ENCODE peak calls at places on chromosomes 7 and 10, in six cellular contexts. N, J, O, M, I and W are unnamed samples.

GRCh38 chr7:123754295-123754871 is 5.6 kb upstream of the WASL start:
- DNase-seq in N (no peak), J (no peak), O (no peak), M (no peak), I (no peak), W (no peak)

GRCh38 chr7:39633563-39634550 is 10.5 kb downstream of the RALA start:
- DNase-seq in N (no peak), J (peak; percentile 12), O (no peak), M (no peak), I (no peak), W (no peak)

GRCh38 chr7:652881-653280 is 73.6 kb upstream of the DNAAF5 start:
- DNase-seq in N (no peak), J (no peak), O (no peak), M (no peak), I (no peak), W (no peak)

GRCh38 chr7:92076509-92076908 is 57.8 kb downstream of the CYP51A1 start:
- DNase-seq in N (no peak), J (no peak), O (no peak), M (no peak), I (no peak), W (no peak)

GRCh38 chr10:100826983-100827818 is 81.8 kb downstream of the PAX2 start:
- DNase-seq in N (no peak), J (no peak), O (no peak), M (no peak), I (no peak), W (no peak)

GRCh38 chr10:94398762-94399161 is 3.6 kb upstream of the TBC1D12 start:
- DNase-seq in N (no peak), J (no peak), O (no peak), M (no peak), I (no peak), W (no peak)

GRCh38 chr7:134448359-134449229 is 10.3 kb downstream of the AKR1B1 start:
- DNase-seq in N (peak; percentile 86), J (no peak), O (peak; percentile 67), M (peak; percentile 94), I (no peak), W (no peak)

GRCh38 chr10:71882813-71883746 is 32.0 kb upstream of the PSAP start:
- DNase-seq in N (peak; percentile 19), J (no peak), O (no peak), M (no peak), I (no peak), W (no peak)

GRCh38 chr10:83983578-83984255 is 155.6 kb upstream of the GHITM start:
- DNase-seq in N (peak; percentile 9), J (no peak), O (no peak), M (no peak), I (no peak), W (no peak)

GRCh38 chr10:71999360-72000072 is 35.3 kb downstream of the CHST3 start:
- DNase-seq in N (peak; percentile 98), J (no peak), O (no peak), M (peak; percentile 51), I (peak; percentile 95), W (peak; percentile 74)

GRCh38 chr7:137925091-137925490 is 76.8 kb downstream of the CREB3L2 start:
- DNase-seq in N (no peak), J (no peak), O (no peak), M (no peak), I (no peak), W (no peak)

GRCh38 chr7:24290004-24290641 is 6.1 kb downstream of the NPY start:
- DNase-seq in N (peak; percentile 10), J (no peak), O (peak; percentile 87), M (peak; percentile 15), I (no peak), W (no peak)

GRCh38 chr10:96152437-96152836 is 22.3 kb downstream of the ZNF518A start:
- DNase-seq in N (no peak), J (no peak), O (no peak), M (no peak), I (no peak), W (no peak)

GRCh38 chr7:24926623-24927539 is 53.1 kb downstream of the OSBPL3 start:
- DNase-seq in N (peak; percentile 40), J (no peak), O (no peak), M (peak; percentile 78), I (no peak), W (no peak)

GRCh38 chr10:123346581-123346980 is 192.4 kb downstream of the BUB3 start:
- DNase-seq in N (no peak), J (no peak), O (no peak), M (no peak), I (no peak), W (no peak)

GRCh38 chr7:66905243-66905642 is 15.8 kb upstream of the TMEM248 start:
- DNase-seq in N (no peak), J (no peak), O (no peak), M (no peak), I (no peak), W (peak; percentile 21)

GRCh38 chr10:6119423-6119822 is 30.6 kb downstream of the RBM17 start:
- DNase-seq in N (no peak), J (no peak), O (no peak), M (no peak), I (no peak), W (no peak)

GRCh38 chr7:116341222-116341907 is 131.0 kb downstream of the TES start:
- DNase-seq in N (peak; percentile 24), J (no peak), O (peak; percentile 68), M (no peak), I (no peak), W (no peak)

GRCh38 chr7:1056006-1056784 is 11.8 kb downstream of the GPR146 start:
- DNase-seq in N (no peak), J (no peak), O (no peak), M (no peak), I (no peak), W (no peak)

GRCh38 chr7:42106562-42106961 is 130.4 kb downstream of the GLI3 start:
- DNase-seq in N (peak; percentile 60), J (no peak), O (no peak), M (no peak), I (no peak), W (no peak)

GRCh38 chr7:770336-770735 is 43.3 kb upstream of the PRKAR1B start:
- DNase-seq in N (no peak), J (no peak), O (no peak), M (no peak), I (no peak), W (peak; percentile 70)

GRCh38 chr10:60353519-60354258 is 36.0 kb downstream of the ANK3 start:
- DNase-seq in N (peak; percentile 95), J (no peak), O (no peak), M (no peak), I (no peak), W (peak; percentile 50)

GRCh38 chr7:101426303-101427011 is 63.8 kb downstream of the COL26A1 start:
- DNase-seq in N (no peak), J (no peak), O (no peak), M (no peak), I (no peak), W (no peak)

GRCh38 chr10:122224159-122224558 is 46.9 kb upstream of the BTBD16 start:
- DNase-seq in N (no peak), J (no peak), O (no peak), M (no peak), I (no peak), W (no peak)

GRCh38 chr7:12722720-12723241 is 35.3 kb downstream of the ARL4A start:
- DNase-seq in N (no peak), J (no peak), O (no peak), M (no peak), I (no peak), W (no peak)

GRCh38 chr10:43067391-43068135 is 9.3 kb upstream of the RET start:
- DNase-seq in N (no peak), J (no peak), O (no peak), M (no peak), I (no peak), W (no peak)

GRCh38 chr10:73828166-73828565 is 16.8 kb upstream of the NDST2 start:
- DNase-seq in N (no peak), J (no peak), O (peak; percentile 20), M (no peak), I (no peak), W (no peak)

GRCh38 chr7:4073750-4074149 is 608.3 kb upstream of the FOXK1 start:
- DNase-seq in N (no peak), J (no peak), O (no peak), M (no peak), I (no peak), W (no peak)

GRCh38 chr10:30804478-30805055 is 175.0 kb upstream of the LYZL2 start:
- DNase-seq in N (peak; percentile 90), J (no peak), O (no peak), M (peak; percentile 53), I (peak; percentile 86), W (no peak)

GRCh38 chr10:89659185-89660131 is 14.4 kb upstream of the PANK1 start:
- DNase-seq in N (peak; percentile 54), J (no peak), O (no peak), M (peak; percentile 87), I (no peak), W (no peak)

GRCh38 chr7:148478551-148478950 is 112.0 kb upstream of the C7orf33 start:
- DNase-seq in N (no peak), J (no peak), O (no peak), M (no peak), I (no peak), W (no peak)

GRCh38 chr7:92714280-92714679 is 122.1 kb downstream of the CDK6 start:
- DNase-seq in N (no peak), J (no peak), O (no peak), M (no peak), I (no peak), W (no peak)

GRCh38 chr10:96491303-96491702 is 22.4 kb downstream of the TLL2 start:
- DNase-seq in N (no peak), J (no peak), O (peak; percentile 59), M (no peak), I (no peak), W (no peak)